ENCODE peak calls at places on chromosomes 5 and 9, in eight cellular contexts. One of them, this sample, is unnamed.

GRCh38 chr9:17578911-17579793 is at the start of gene SH3GL2:
- DNase-seq in fibroblast of the aortic adventitia: peak
- DNase-seq in skeletal muscle cell: no peak
- DNase-seq in pons: no peak
- DNase-seq in stomach: peak
- DNase-seq in ELF-1: peak
- DNase-seq in C1 segment of cervical spinal cord: no peak
- DNase-seq in cerebellar cortex: peak
- DNase-seq in this sample: peak

GRCh38 chr9:6894135-6894534 is 136.4 kb downstream of the KDM4C start:
- DNase-seq in skeletal muscle cell: no peak
- DNase-seq in C1 segment of cervical spinal cord: no peak
- DNase-seq in cerebellar cortex: no peak
- DNase-seq in pons: no peak
- DNase-seq in stomach: no peak
- DNase-seq in fibroblast of the aortic adventitia: no peak
- DNase-seq in ELF-1: no peak
- DNase-seq in this sample: no peak

GRCh38 chr9:8924529-8924928 is 1125.0 kb upstream of the DMAC1 start:
- DNase-seq in ELF-1: no peak
- DNase-seq in pons: no peak
- DNase-seq in cerebellar cortex: no peak
- DNase-seq in fibroblast of the aortic adventitia: no peak
- DNase-seq in skeletal muscle cell: peak
- DNase-seq in C1 segment of cervical spinal cord: no peak
- DNase-seq in stomach: no peak
- DNase-seq in this sample: no peak

GRCh38 chr5:72440207-72440638 is 67.0 kb downstream of the ZNF366 start:
- DNase-seq in ELF-1: no peak
- DNase-seq in cerebellar cortex: no peak
- DNase-seq in pons: no peak
- DNase-seq in stomach: no peak
- DNase-seq in C1 segment of cervical spinal cord: no peak
- DNase-seq in fibroblast of the aortic adventitia: no peak
- DNase-seq in skeletal muscle cell: no peak
- DNase-seq in this sample: no peak

GRCh38 chr9:77063645-77064285 is 44.3 kb downstream of the FOXB2 start:
- DNase-seq in skeletal muscle cell: peak
- DNase-seq in C1 segment of cervical spinal cord: no peak
- DNase-seq in fibroblast of the aortic adventitia: peak
- DNase-seq in pons: no peak
- DNase-seq in cerebellar cortex: no peak
- DNase-seq in stomach: no peak
- DNase-seq in ELF-1: no peak
- DNase-seq in this sample: no peak

GRCh38 chr5:171365351-171365750 is 22.3 kb upstream of the NPM1 start:
- DNase-seq in skeletal muscle cell: no peak
- DNase-seq in cerebellar cortex: peak
- DNase-seq in fibroblast of the aortic adventitia: peak
- DNase-seq in stomach: no peak
- DNase-seq in ELF-1: no peak
- DNase-seq in C1 segment of cervical spinal cord: no peak
- DNase-seq in pons: no peak
- DNase-seq in this sample: peak

GRCh38 chr5:137395011-137395755 is 103.9 kb downstream of the SPOCK1 start:
- DNase-seq in fibroblast of the aortic adventitia: peak
- DNase-seq in skeletal muscle cell: no peak
- DNase-seq in ELF-1: no peak
- DNase-seq in pons: no peak
- DNase-seq in stomach: no peak
- DNase-seq in C1 segment of cervical spinal cord: no peak
- DNase-seq in cerebellar cortex: peak
- DNase-seq in this sample: peak

GRCh38 chr9:77810637-77811119 is 162.6 kb upstream of the GNA14 start:
- DNase-seq in pons: no peak
- DNase-seq in stomach: no peak
- DNase-seq in cerebellar cortex: no peak
- DNase-seq in fibroblast of the aortic adventitia: no peak
- DNase-seq in C1 segment of cervical spinal cord: no peak
- DNase-seq in skeletal muscle cell: no peak
- DNase-seq in ELF-1: no peak
- DNase-seq in this sample: no peak

GRCh38 chr5:177495243-177496060 is 2.0 kb downstream of the PDLIM7 start:
- DNase-seq in pons: no peak
- DNase-seq in ELF-1: peak
- DNase-seq in skeletal muscle cell: peak
- DNase-seq in fibroblast of the aortic adventitia: peak
- DNase-seq in C1 segment of cervical spinal cord: no peak
- DNase-seq in cerebellar cortex: peak
- DNase-seq in stomach: peak
- DNase-seq in this sample: peak

GRCh38 chr5:126676195-126676624 is 75.5 kb downstream of the PHAX start:
- DNase-seq in cerebellar cortex: peak
- DNase-seq in stomach: peak
- DNase-seq in fibroblast of the aortic adventitia: peak
- DNase-seq in skeletal muscle cell: no peak
- DNase-seq in C1 segment of cervical spinal cord: peak
- DNase-seq in pons: peak
- DNase-seq in ELF-1: peak
- DNase-seq in this sample: peak

GRCh38 chr9:35933525-35934067 is 24.3 kb downstream of the SPAAR start:
- DNase-seq in skeletal muscle cell: no peak
- DNase-seq in cerebellar cortex: no peak
- DNase-seq in fibroblast of the aortic adventitia: peak
- DNase-seq in ELF-1: no peak
- DNase-seq in stomach: no peak
- DNase-seq in C1 segment of cervical spinal cord: no peak
- DNase-seq in pons: no peak
- DNase-seq in this sample: no peak

GRCh38 chr9:34633851-34634550 is 3.6 kb downstream of the SIGMAR1 start:
- DNase-seq in pons: peak
- DNase-seq in C1 segment of cervical spinal cord: peak
- DNase-seq in skeletal muscle cell: no peak
- DNase-seq in stomach: peak
- DNase-seq in ELF-1: peak
- DNase-seq in fibroblast of the aortic adventitia: peak
- DNase-seq in cerebellar cortex: peak
- DNase-seq in this sample: peak

GRCh38 chr5:91339053-91339710 is 43.9 kb downstream of the ARRDC3 start:
- DNase-seq in C1 segment of cervical spinal cord: peak
- DNase-seq in skeletal muscle cell: no peak
- DNase-seq in pons: peak
- DNase-seq in fibroblast of the aortic adventitia: peak
- DNase-seq in cerebellar cortex: no peak
- DNase-seq in ELF-1: peak
- DNase-seq in stomach: no peak
- DNase-seq in this sample: peak

GRCh38 chr5:135134686-135135381 is 100.8 kb upstream of the PITX1 start:
- DNase-seq in ELF-1: no peak
- DNase-seq in stomach: no peak
- DNase-seq in pons: no peak
- DNase-seq in fibroblast of the aortic adventitia: no peak
- DNase-seq in skeletal muscle cell: no peak
- DNase-seq in C1 segment of cervical spinal cord: no peak
- DNase-seq in cerebellar cortex: no peak
- DNase-seq in this sample: no peak

GRCh38 chr9:128404579-128404978 is 16.1 kb upstream of the CERCAM start:
- DNase-seq in C1 segment of cervical spinal cord: no peak
- DNase-seq in stomach: no peak
- DNase-seq in fibroblast of the aortic adventitia: no peak
- DNase-seq in pons: no peak
- DNase-seq in skeletal muscle cell: no peak
- DNase-seq in ELF-1: no peak
- DNase-seq in cerebellar cortex: no peak
- DNase-seq in this sample: no peak

GRCh38 chr9:19662213-19662612 is 126.6 kb downstream of the SLC24A2 start:
- DNase-seq in C1 segment of cervical spinal cord: no peak
- DNase-seq in stomach: no peak
- DNase-seq in ELF-1: no peak
- DNase-seq in pons: no peak
- DNase-seq in fibroblast of the aortic adventitia: no peak
- DNase-seq in skeletal muscle cell: no peak
- DNase-seq in cerebellar cortex: no peak
- DNase-seq in this sample: no peak

This sample was measured in fibroblast of lung.